ENCODE peak calls at places on chromosomes 5 and 9, in nine cellular contexts. U is endodermal cell, R is prostate gland, K is gastrocnemius medialis, N is Peyer's patch, P is right atrium auricular region, A is GM23338, J is stomach, F is A549. Y is an unnamed sample.

GRCh38 chr9:137478613-137479314 is 19.6 kb upstream of the NSMF start:
- DNase-seq in U (peak; percentile 80), R (no peak), K (no peak), N (no peak), P (no peak), A (peak; percentile 66), J (no peak), F (no peak), Y (no peak)

GRCh38 chr5:36403601-36404311 is 102.1 kb upstream of the RANBP3L start:
- DNase-seq in U (no peak), R (no peak), K (peak; percentile 53), N (no peak), P (peak; percentile 74), A (no peak), J (no peak), F (no peak), Y (no peak)

GRCh38 chr9:21404146-21404545 is 4.8 kb upstream of the IFNA8 start:
- DNase-seq in U (no peak), R (no peak), K (no peak), N (no peak), P (no peak), A (no peak), J (no peak), F (no peak), Y (no peak)

GRCh38 chr5:151063136-151063544 is 17.7 kb downstream of the TNIP1 start:
- DNase-seq in U (no peak), R (no peak), K (peak; percentile 73), N (no peak), P (peak; percentile 79), A (no peak), J (no peak), F (peak; percentile 82), Y (no peak)

GRCh38 chr5:1012900-1013237 is 4.3 kb downstream of the NKD2 start:
- DNase-seq in U (no peak), R (no peak), K (no peak), N (no peak), P (no peak), A (no peak), J (no peak), F (no peak), Y (no peak)

GRCh38 chr9:132797861-132798659 is 80.0 kb downstream of the AK8 start:
- DNase-seq in U (peak; percentile 34), R (no peak), K (no peak), N (no peak), P (peak; percentile 57), A (no peak), J (no peak), F (no peak), Y (no peak)

GRCh38 chr5:1125030-1125357 is 13.1 kb upstream of the SLC12A7 start:
- DNase-seq in U (no peak), R (no peak), K (peak; percentile 63), N (no peak), P (peak; percentile 81), A (no peak), J (no peak), F (no peak), Y (no peak)

GRCh38 chr9:97986466-97986865 is 3.3 kb downstream of the ANP32B start:
- DNase-seq in U (no peak), R (no peak), K (peak; percentile 61), N (no peak), P (no peak), A (no peak), J (no peak), F (no peak), Y (no peak)

GRCh38 chr9:28853487-28853886 is 1280.2 kb upstream of the C9orf72 start:
- DNase-seq in U (peak; percentile 56), R (no peak), K (no peak), N (no peak), P (no peak), A (peak; percentile 47), J (no peak), F (no peak), Y (no peak)

GRCh38 chr5:170788626-170789304 is 5.2 kb downstream of the GABRP start:
- DNase-seq in U (no peak), R (no peak), K (no peak), N (no peak), P (no peak), A (no peak), J (no peak), F (no peak), Y (no peak)

GRCh38 chr9:68575821-68576220 is 35.1 kb upstream of the TMEM252 start:
- DNase-seq in U (no peak), R (no peak), K (no peak), N (no peak), P (no peak), A (no peak), J (no peak), F (no peak), Y (no peak)

GRCh38 chr5:178290376-178290775 is 57.8 kb upstream of the PHYKPL start:
- DNase-seq in U (no peak), R (no peak), K (no peak), N (no peak), P (no peak), A (no peak), J (no peak), F (no peak), Y (no peak)

GRCh38 chr9:74006935-74007334 is 490.2 kb upstream of the RORB start:
- DNase-seq in U (peak; percentile 62), R (no peak), K (no peak), N (no peak), P (no peak), A (no peak), J (no peak), F (no peak), Y (no peak)

GRCh38 chr9:94639045-94639995 is at the start of gene FBP1:
- DNase-seq in U (peak; percentile 76), R (no peak), K (no peak), N (peak; percentile 87), P (no peak), A (peak; percentile 67), J (peak; percentile 64), F (no peak), Y (peak; percentile 31)

GRCh38 chr5:395156-395920 is 47.6 kb upstream of the EXOC3 start:
- DNase-seq in U (peak; percentile 51), R (peak; percentile 2), K (no peak), N (peak; percentile 42), P (peak; percentile 51), A (no peak), J (peak; percentile 23), F (no peak), Y (no peak)

GRCh38 chr5:172688735-172689572 is 47.9 kb downstream of the NEURL1B start:
- DNase-seq in U (no peak), R (peak; percentile 72), K (no peak), N (no peak), P (no peak), A (no peak), J (peak; percentile 78), F (no peak), Y (peak; percentile 34)

GRCh38 chr9:116156621-116157314 is 3.2 kb downstream of the PAPPA start:
- DNase-seq in U (peak; percentile 90), R (no peak), K (peak; percentile 86), N (peak; percentile 49), P (peak; percentile 87), A (peak; percentile 74), J (peak; percentile 43), F (peak; percentile 72), Y (no peak)

GRCh38 chr9:7094052-7094451 is 336.3 kb downstream of the KDM4C start:
- DNase-seq in U (peak; percentile 71), R (no peak), K (no peak), N (no peak), P (no peak), A (peak; percentile 71), J (no peak), F (no peak), Y (no peak)

GRCh38 chr5:142881076-142881466 is 110.9 kb downstream of the ARHGAP26 start:
- DNase-seq in U (peak; percentile 67), R (no peak), K (no peak), N (no peak), P (no peak), A (peak; percentile 87), J (no peak), F (no peak), Y (no peak)

GRCh38 chr5:180140627-180141006 is 68.4 kb downstream of the RASGEF1C start:
- DNase-seq in U (peak; percentile 41), R (no peak), K (no peak), N (no peak), P (peak; percentile 43), A (no peak), J (peak; percentile 16), F (no peak), Y (no peak)

GRCh38 chr5:5078009-5078897 is 61.9 kb upstream of the ADAMTS16 start:
- DNase-seq in U (peak; percentile 78), R (no peak), K (no peak), N (no peak), P (no peak), A (peak; percentile 66), J (no peak), F (no peak), Y (no peak)
- TF ChIP-seq CTCF in U (peak; percentile 45), R (no peak), K (no peak), N (no peak), P (no peak), A (peak; percentile 37), J (no peak), F (no peak), Y (no peak)

DNA sequence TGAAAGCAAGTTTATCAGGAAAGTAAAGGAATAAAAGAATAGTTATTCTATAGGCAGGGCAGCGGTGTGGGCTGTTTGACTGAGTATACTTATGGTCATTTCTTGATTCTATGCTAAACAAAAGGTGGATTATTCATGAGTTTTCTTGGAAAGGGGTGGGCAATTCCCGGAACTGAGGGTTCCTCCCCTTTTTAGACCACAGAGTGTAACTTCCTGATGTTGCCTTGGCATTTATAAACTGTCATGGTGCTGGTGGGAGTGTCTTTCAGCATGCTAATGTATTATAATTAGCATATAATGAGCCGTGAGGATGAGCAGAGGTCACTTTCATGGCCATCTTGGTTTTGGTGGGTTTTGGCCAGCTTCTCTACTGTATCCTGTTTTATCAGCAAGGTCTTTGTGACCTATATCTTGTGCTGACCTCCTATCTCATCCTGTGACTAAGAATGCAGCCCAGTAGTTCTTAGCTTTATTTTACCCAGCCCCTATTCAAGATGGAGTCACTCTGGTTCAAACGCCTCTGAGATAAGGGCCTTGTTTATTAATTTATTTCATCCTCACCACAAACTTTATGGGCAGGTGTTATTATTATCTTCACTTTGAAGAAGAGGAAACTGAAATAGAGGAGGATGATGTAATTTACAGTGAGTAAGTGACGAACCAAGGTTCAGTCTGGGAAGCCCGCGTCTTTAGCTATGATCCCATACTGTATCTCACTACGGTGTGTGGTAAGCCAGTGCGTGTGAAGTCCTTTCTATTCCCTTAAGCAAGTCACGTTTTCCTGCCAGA is 186.1 kb upstream of the KLF4 start:
- DNase-seq in U (no peak), R (no peak), K (no peak), N (no peak), P (no peak), A (no peak), J (no peak), F (no peak), Y (no peak)
- H3K27ac ChIP-seq in U (no peak overlapping the region), R (no peak overlapping the region), K (no peak overlapping the region), N (no peak overlapping the region), P (no peak overlapping the region), A (peak overlapping the region; percentile 92), J (no peak overlapping the region), F (no peak overlapping the region), Y (no peak overlapping the region)

GRCh38 chr5:160311491-160312138 is 749 bp downstream of the CCNJL start:
- DNase-seq in U (no peak), R (no peak), K (no peak), N (no peak), P (no peak), A (peak; percentile 48), J (no peak), F (no peak), Y (no peak)
- TF ChIP-seq CTCF in U (no peak), R (no peak), K (no peak), N (no peak), P (no peak), A (no peak), J (no peak), F (no peak), Y (no peak)

GRCh38 chr9:744046-744712 is 97.3 kb upstream of the DMRT1 start:
- DNase-seq in U (no peak), R (no peak), K (no peak), N (no peak), P (no peak), A (no peak), J (no peak), F (no peak), Y (no peak)
- H3K27ac ChIP-seq in U (no peak overlapping the region), R (peak overlapping the region; percentile 66), K (peak overlapping the region; percentile 88), N (peak overlapping the region; percentile 56), P (peak overlapping the region; percentile 95), A (no peak overlapping the region), J (peak overlapping the region; percentile 52), F (no peak overlapping the region), Y (no peak overlapping the region)